ENCODE peak calls at places on chromosomes 11 and 22, in six cellular contexts. One of them, this sample, is unnamed.

GRCh38 chr22:22111267-22111751 is 128.7 kb upstream of the TOP3B start:
- DNase-seq in CD8-positive, alpha-beta memory T cell: no peak
- DNase-seq in right atrium auricular region: no peak
- DNase-seq in endothelial cell of umbilical vein: no peak
- DNase-seq in neural progenitor cell: no peak
- DNase-seq in cardiac muscle cell: no peak
- DNase-seq in this sample: no peak

GRCh38 chr11:77377734-77378133 is 76.2 kb upstream of the GDPD4 start:
- DNase-seq in CD8-positive, alpha-beta memory T cell: no peak
- DNase-seq in right atrium auricular region: no peak
- DNase-seq in endothelial cell of umbilical vein: peak; percentile 83
- DNase-seq in neural progenitor cell: no peak
- DNase-seq in cardiac muscle cell: no peak
- DNase-seq in this sample: no peak

GRCh38 chr22:44684506-44685383 is 17.3 kb upstream of the PRR5 start:
- DNase-seq in CD8-positive, alpha-beta memory T cell: peak; percentile 75
- DNase-seq in right atrium auricular region: peak; percentile 89
- DNase-seq in endothelial cell of umbilical vein: peak; percentile 90
- DNase-seq in neural progenitor cell: peak; percentile 93
- DNase-seq in cardiac muscle cell: peak; percentile 92
- DNase-seq in this sample: peak; percentile 86

GRCh38 chr11:69536406-69536805 is 54.9 kb downstream of the LINC01488 start:
- DNase-seq in CD8-positive, alpha-beta memory T cell: no peak
- DNase-seq in right atrium auricular region: no peak
- DNase-seq in endothelial cell of umbilical vein: no peak
- DNase-seq in neural progenitor cell: no peak
- DNase-seq in cardiac muscle cell: no peak
- DNase-seq in this sample: peak; percentile 11

GRCh38 chr11:17752144-17752543 is 17.6 kb downstream of the KCNC1 start:
- DNase-seq in CD8-positive, alpha-beta memory T cell: no peak
- DNase-seq in right atrium auricular region: no peak
- DNase-seq in endothelial cell of umbilical vein: no peak
- DNase-seq in neural progenitor cell: no peak
- DNase-seq in cardiac muscle cell: no peak
- DNase-seq in this sample: peak; percentile 13

GRCh38 chr11:10459029-10459970 is 4.2 kb downstream of the AMPD3 start:
- DNase-seq in CD8-positive, alpha-beta memory T cell: peak; percentile 37
- DNase-seq in right atrium auricular region: no peak
- DNase-seq in endothelial cell of umbilical vein: no peak
- DNase-seq in neural progenitor cell: no peak
- DNase-seq in cardiac muscle cell: peak; percentile 71
- DNase-seq in this sample: no peak

GRCh38 chr11:63608353-63609345 is 5.6 kb downstream of the PLAAT3 start:
- DNase-seq in CD8-positive, alpha-beta memory T cell: no peak
- DNase-seq in right atrium auricular region: no peak
- DNase-seq in endothelial cell of umbilical vein: no peak
- DNase-seq in neural progenitor cell: no peak
- DNase-seq in cardiac muscle cell: no peak
- DNase-seq in this sample: no peak

GRCh38 chr11:123122341-123122740 is 60.4 kb upstream of the HSPA8 start:
- DNase-seq in CD8-positive, alpha-beta memory T cell: no peak
- DNase-seq in right atrium auricular region: peak; percentile 89
- DNase-seq in endothelial cell of umbilical vein: no peak
- DNase-seq in neural progenitor cell: no peak
- DNase-seq in cardiac muscle cell: no peak
- DNase-seq in this sample: no peak

GRCh38 chr11:115941481-115941993 is 437.3 kb upstream of the CADM1 start:
- DNase-seq in CD8-positive, alpha-beta memory T cell: no peak
- DNase-seq in right atrium auricular region: peak; percentile 94
- DNase-seq in endothelial cell of umbilical vein: no peak
- DNase-seq in neural progenitor cell: no peak
- DNase-seq in cardiac muscle cell: no peak
- DNase-seq in this sample: peak; percentile 55

GRCh38 chr11:128235958-128236357 is 351.4 kb downstream of the ETS1 start:
- DNase-seq in CD8-positive, alpha-beta memory T cell: no peak
- DNase-seq in right atrium auricular region: no peak
- DNase-seq in endothelial cell of umbilical vein: peak; percentile 56
- DNase-seq in neural progenitor cell: no peak
- DNase-seq in cardiac muscle cell: peak; percentile 69
- DNase-seq in this sample: no peak

GRCh38 chr11:13012037-13012693 is 3.0 kb downstream of the RASSF10 start:
- DNase-seq in CD8-positive, alpha-beta memory T cell: no peak
- DNase-seq in right atrium auricular region: no peak
- DNase-seq in endothelial cell of umbilical vein: no peak
- DNase-seq in neural progenitor cell: peak; percentile 88
- DNase-seq in cardiac muscle cell: peak; percentile 91
- DNase-seq in this sample: peak; percentile 34

GRCh38 chr11:70642301-70642700 is 244.0 kb downstream of the CTTN start:
- DNase-seq in CD8-positive, alpha-beta memory T cell: no peak
- DNase-seq in right atrium auricular region: no peak
- DNase-seq in endothelial cell of umbilical vein: no peak
- DNase-seq in neural progenitor cell: no peak
- DNase-seq in cardiac muscle cell: no peak
- DNase-seq in this sample: no peak

GRCh38 chr11:111604392-111605009 is 2.3 kb downstream of the SIK2 start:
- DNase-seq in CD8-positive, alpha-beta memory T cell: no peak
- DNase-seq in right atrium auricular region: no peak
- DNase-seq in endothelial cell of umbilical vein: peak; percentile 79
- DNase-seq in neural progenitor cell: peak; percentile 79
- DNase-seq in cardiac muscle cell: peak; percentile 64
- DNase-seq in this sample: no peak

GRCh38 chr11:113148652-113149051 is 165.7 kb upstream of the TTC12 start:
- DNase-seq in CD8-positive, alpha-beta memory T cell: no peak
- DNase-seq in right atrium auricular region: no peak
- DNase-seq in endothelial cell of umbilical vein: no peak
- DNase-seq in neural progenitor cell: no peak
- DNase-seq in cardiac muscle cell: no peak
- DNase-seq in this sample: no peak
- H3K27ac ChIP-seq in CD8-positive, alpha-beta memory T cell: no peak overlapping the region
- H3K27ac ChIP-seq in right atrium auricular region: no peak overlapping the region
- H3K27ac ChIP-seq in endothelial cell of umbilical vein: no peak overlapping the region
- H3K27ac ChIP-seq in neural progenitor cell: no peak overlapping the region
- H3K27ac ChIP-seq in cardiac muscle cell: no peak overlapping the region
- H3K27ac ChIP-seq in this sample: no peak overlapping the region

GRCh38 chr22:46067159-46068111 is 82.9 kb upstream of the PPARA start:
- DNase-seq in CD8-positive, alpha-beta memory T cell: no peak
- DNase-seq in right atrium auricular region: no peak
- DNase-seq in endothelial cell of umbilical vein: peak; percentile 62
- DNase-seq in neural progenitor cell: no peak
- DNase-seq in cardiac muscle cell: no peak
- DNase-seq in this sample: no peak

GRCh38 chr22:46069518-46070214 is 80.7 kb upstream of the PPARA start:
- DNase-seq in CD8-positive, alpha-beta memory T cell: no peak
- DNase-seq in right atrium auricular region: peak; percentile 94
- DNase-seq in endothelial cell of umbilical vein: peak; percentile 92
- DNase-seq in neural progenitor cell: no peak
- DNase-seq in cardiac muscle cell: no peak
- DNase-seq in this sample: peak; percentile 92

GRCh38 chr22:46068908-46069481 is 81.3 kb upstream of the PPARA start:
- DNase-seq in CD8-positive, alpha-beta memory T cell: no peak
- DNase-seq in right atrium auricular region: no peak
- DNase-seq in endothelial cell of umbilical vein: no peak
- DNase-seq in neural progenitor cell: no peak
- DNase-seq in cardiac muscle cell: no peak
- DNase-seq in this sample: peak; percentile 38

GRCh38 chr22:46066691-46067090 is 83.6 kb upstream of the PPARA start:
- DNase-seq in CD8-positive, alpha-beta memory T cell: no peak
- DNase-seq in right atrium auricular region: no peak
- DNase-seq in endothelial cell of umbilical vein: peak; percentile 62
- DNase-seq in neural progenitor cell: no peak
- DNase-seq in cardiac muscle cell: no peak
- DNase-seq in this sample: peak; percentile 52

GRCh38 chr22:46068176-46068907 is 82.0 kb upstream of the PPARA start:
- DNase-seq in CD8-positive, alpha-beta memory T cell: no peak
- DNase-seq in right atrium auricular region: no peak
- DNase-seq in endothelial cell of umbilical vein: peak; percentile 71
- DNase-seq in neural progenitor cell: no peak
- DNase-seq in cardiac muscle cell: no peak
- DNase-seq in this sample: no peak
- H3K27ac ChIP-seq in CD8-positive, alpha-beta memory T cell: no peak overlapping the region
- H3K27ac ChIP-seq in right atrium auricular region: peak overlapping the region; percentile 100
- H3K27ac ChIP-seq in endothelial cell of umbilical vein: peak overlapping the region; percentile 95
- H3K27ac ChIP-seq in neural progenitor cell: no peak overlapping the region
- H3K27ac ChIP-seq in cardiac muscle cell: no peak overlapping the region
- H3K27ac ChIP-seq in this sample: peak overlapping the region; percentile 100

GRCh38 chr22:31829505-31829904 is 75.7 kb downstream of the DEPDC5 start:
- DNase-seq in CD8-positive, alpha-beta memory T cell: no peak
- DNase-seq in right atrium auricular region: no peak
- DNase-seq in endothelial cell of umbilical vein: peak; percentile 73
- DNase-seq in neural progenitor cell: no peak
- DNase-seq in cardiac muscle cell: no peak
- DNase-seq in this sample: no peak
- H3K27ac ChIP-seq in CD8-positive, alpha-beta memory T cell: no peak overlapping the region
- H3K27ac ChIP-seq in right atrium auricular region: peak overlapping the region; percentile 26
- H3K27ac ChIP-seq in endothelial cell of umbilical vein: peak overlapping the region; percentile 59
- H3K27ac ChIP-seq in neural progenitor cell: no peak overlapping the region
- H3K27ac ChIP-seq in cardiac muscle cell: peak overlapping the region; percentile 74
- H3K27ac ChIP-seq in this sample: peak overlapping the region; percentile 57

DNA sequence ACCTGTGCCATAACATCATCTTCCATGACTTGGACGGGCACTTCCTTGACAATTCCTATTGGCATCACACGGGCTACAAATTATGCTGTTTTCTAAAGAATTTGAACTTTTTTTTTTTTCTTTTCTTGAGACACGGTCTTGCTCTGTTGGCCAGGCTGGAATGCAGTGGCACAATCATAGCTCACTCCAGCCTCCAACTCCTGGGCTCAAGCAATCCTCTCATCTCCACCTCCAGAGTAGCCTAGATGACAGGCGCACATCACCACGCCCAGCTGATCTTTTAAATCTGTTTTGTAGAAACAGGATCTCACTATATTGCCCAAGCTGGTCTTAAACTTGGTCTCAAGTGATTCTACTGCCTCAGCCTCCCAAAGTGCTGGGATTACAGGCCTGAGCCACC is 3.3 kb upstream of the CRYBB3 start:
- DNase-seq in CD8-positive, alpha-beta memory T cell: no peak
- DNase-seq in right atrium auricular region: no peak
- DNase-seq in endothelial cell of umbilical vein: no peak
- DNase-seq in neural progenitor cell: no peak
- DNase-seq in cardiac muscle cell: no peak
- DNase-seq in this sample: no peak
- H3K27ac ChIP-seq in CD8-positive, alpha-beta memory T cell: no peak overlapping the region
- H3K27ac ChIP-seq in right atrium auricular region: no peak overlapping the region
- H3K27ac ChIP-seq in endothelial cell of umbilical vein: no peak overlapping the region
- H3K27ac ChIP-seq in neural progenitor cell: no peak overlapping the region
- H3K27ac ChIP-seq in cardiac muscle cell: no peak overlapping the region
- H3K27ac ChIP-seq in this sample: no peak overlapping the region

DNA sequence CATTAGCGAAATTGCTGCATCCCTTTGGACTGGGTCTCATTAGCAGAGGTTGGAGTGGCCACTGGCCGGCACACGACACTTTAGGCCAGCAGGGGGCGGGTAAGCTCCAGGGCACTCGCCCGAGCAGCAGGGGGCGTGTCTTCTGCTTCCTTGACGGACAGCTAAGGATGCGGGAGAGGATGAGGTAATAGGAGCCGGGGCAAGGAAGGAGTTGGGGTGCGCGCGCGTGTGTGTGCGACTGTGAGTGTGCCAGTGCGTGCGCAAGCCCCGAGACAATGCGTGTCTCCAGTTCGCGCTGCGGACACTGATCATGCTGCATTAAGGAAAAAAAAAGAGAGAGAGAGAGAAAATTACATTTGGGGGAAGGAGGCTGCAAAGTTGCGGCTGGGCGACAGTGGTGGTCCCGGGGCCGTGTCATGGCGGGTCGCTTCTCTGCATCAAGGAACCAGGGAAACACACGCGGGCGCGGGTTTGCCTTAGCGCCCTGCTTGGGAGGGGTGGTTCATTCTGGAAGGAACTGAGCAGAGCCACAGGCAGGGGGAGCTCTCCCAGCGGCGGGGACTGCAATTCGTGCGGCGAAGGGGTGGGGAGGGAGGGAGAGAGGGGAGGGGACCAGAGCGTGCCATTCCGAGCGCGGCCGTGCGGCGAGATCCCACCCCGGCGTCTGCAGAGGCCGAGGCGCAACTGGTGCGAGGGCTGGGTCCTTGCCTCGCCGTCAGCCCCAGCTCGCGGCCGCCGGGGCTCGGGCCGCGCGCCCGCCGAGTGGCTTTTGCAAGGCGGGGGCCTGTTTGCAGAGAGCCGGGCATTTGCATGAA is at the start of gene DTX4:
- DNase-seq in CD8-positive, alpha-beta memory T cell: peak; percentile 86
- DNase-seq in right atrium auricular region: peak; percentile 93
- DNase-seq in endothelial cell of umbilical vein: peak; percentile 87
- DNase-seq in neural progenitor cell: peak; percentile 97
- DNase-seq in cardiac muscle cell: peak; percentile 94
- DNase-seq in this sample: peak; percentile 91
- H3K27ac ChIP-seq in CD8-positive, alpha-beta memory T cell: peak within 1 kb of the TSS; percentile 49
- H3K27ac ChIP-seq in right atrium auricular region: peak within 1 kb of the TSS; percentile 63
- H3K27ac ChIP-seq in endothelial cell of umbilical vein: no peak within 1 kb of the TSS
- H3K27ac ChIP-seq in neural progenitor cell: peak within 1 kb of the TSS; percentile 96
- H3K27ac ChIP-seq in cardiac muscle cell: no peak within 1 kb of the TSS
- H3K27ac ChIP-seq in this sample: peak within 1 kb of the TSS; percentile 76